ENCODE peak calls at places on chromosomes 2 and 18, in six cellular contexts. One of them, this sample, is unnamed.

GRCh38 chr2:239769574-239770145 is 255.5 kb downstream of the NDUFA10 start:
- DNase-seq in breast epithelium: no peak
- DNase-seq in GM23338: no peak
- DNase-seq in spleen: peak; percentile 66
- DNase-seq in HepG2: no peak
- DNase-seq in SK-N-MC: no peak
- DNase-seq in this sample: peak; percentile 58

GRCh38 chr2:182733572-182733971 is 17.5 kb downstream of the DNAJC10 start:
- DNase-seq in breast epithelium: no peak
- DNase-seq in GM23338: no peak
- DNase-seq in spleen: no peak
- DNase-seq in HepG2: no peak
- DNase-seq in SK-N-MC: no peak
- DNase-seq in this sample: no peak

GRCh38 chr2:171316220-171316619 is 117.6 kb downstream of the METTL8 start:
- DNase-seq in breast epithelium: no peak
- DNase-seq in GM23338: peak; percentile 89
- DNase-seq in spleen: no peak
- DNase-seq in HepG2: no peak
- DNase-seq in SK-N-MC: no peak
- DNase-seq in this sample: no peak

GRCh38 chr2:12035029-12035720 is 288.7 kb downstream of the LPIN1 start:
- DNase-seq in breast epithelium: no peak
- DNase-seq in GM23338: no peak
- DNase-seq in spleen: no peak
- DNase-seq in HepG2: no peak
- DNase-seq in SK-N-MC: no peak
- DNase-seq in this sample: no peak

GRCh38 chr2:160679686-160680085 is 186.1 kb upstream of the RBMS1 start:
- DNase-seq in breast epithelium: no peak
- DNase-seq in GM23338: no peak
- DNase-seq in spleen: no peak
- DNase-seq in HepG2: no peak
- DNase-seq in SK-N-MC: no peak
- DNase-seq in this sample: no peak

GRCh38 chr18:39969813-39970494 is 1985.1 kb upstream of the PIK3C3 start:
- DNase-seq in breast epithelium: no peak
- DNase-seq in GM23338: peak; percentile 10
- DNase-seq in spleen: no peak
- DNase-seq in HepG2: no peak
- DNase-seq in SK-N-MC: no peak
- DNase-seq in this sample: no peak

GRCh38 chr2:57893347-57893746 is 153.3 kb upstream of the VRK2 start:
- DNase-seq in breast epithelium: no peak
- DNase-seq in GM23338: no peak
- DNase-seq in spleen: no peak
- DNase-seq in HepG2: no peak
- DNase-seq in SK-N-MC: no peak
- DNase-seq in this sample: no peak

GRCh38 chr2:159051656-159052055 is 83.2 kb downstream of the TANC1 start:
- DNase-seq in breast epithelium: no peak
- DNase-seq in GM23338: no peak
- DNase-seq in spleen: no peak
- DNase-seq in HepG2: no peak
- DNase-seq in SK-N-MC: no peak
- DNase-seq in this sample: no peak

GRCh38 chr2:37601569-37601968 is 69.9 kb downstream of the CDC42EP3 start:
- DNase-seq in breast epithelium: no peak
- DNase-seq in GM23338: no peak
- DNase-seq in spleen: no peak
- DNase-seq in HepG2: no peak
- DNase-seq in SK-N-MC: no peak
- DNase-seq in this sample: no peak

GRCh38 chr2:112603731-112604130 is 19.3 kb downstream of the CHCHD5 start:
- DNase-seq in breast epithelium: no peak
- DNase-seq in GM23338: no peak
- DNase-seq in spleen: no peak
- DNase-seq in HepG2: no peak
- DNase-seq in SK-N-MC: no peak
- DNase-seq in this sample: no peak

GRCh38 chr2:159807183-159808037 is 9.4 kb upstream of the CD302 start:
- DNase-seq in breast epithelium: no peak
- DNase-seq in GM23338: peak; percentile 83
- DNase-seq in spleen: no peak
- DNase-seq in HepG2: peak; percentile 76
- DNase-seq in SK-N-MC: no peak
- DNase-seq in this sample: no peak

GRCh38 chr2:190963088-190963487 is 50.9 kb downstream of the STAT1 start:
- DNase-seq in breast epithelium: no peak
- DNase-seq in GM23338: no peak
- DNase-seq in spleen: no peak
- DNase-seq in HepG2: no peak
- DNase-seq in SK-N-MC: no peak
- DNase-seq in this sample: no peak

GRCh38 chr2:158269143-158269542 is 167.5 kb downstream of the UPP2 start:
- DNase-seq in breast epithelium: no peak
- DNase-seq in GM23338: no peak
- DNase-seq in spleen: no peak
- DNase-seq in HepG2: no peak
- DNase-seq in SK-N-MC: no peak
- DNase-seq in this sample: no peak

GRCh38 chr18:515838-516237 is 15.3 kb upstream of the COLEC12 start:
- DNase-seq in breast epithelium: no peak
- DNase-seq in GM23338: no peak
- DNase-seq in spleen: no peak
- DNase-seq in HepG2: no peak
- DNase-seq in SK-N-MC: no peak
- DNase-seq in this sample: no peak

GRCh38 chr18:518081-518480 is 17.6 kb upstream of the COLEC12 start:
- DNase-seq in breast epithelium: no peak
- DNase-seq in GM23338: no peak
- DNase-seq in spleen: no peak
- DNase-seq in HepG2: no peak
- DNase-seq in SK-N-MC: no peak
- DNase-seq in this sample: no peak

GRCh38 chr18:515156-515815 is 14.8 kb upstream of the COLEC12 start:
- DNase-seq in breast epithelium: no peak
- DNase-seq in GM23338: no peak
- DNase-seq in spleen: no peak
- DNase-seq in HepG2: no peak
- DNase-seq in SK-N-MC: no peak
- DNase-seq in this sample: no peak

GRCh38 chr18:513826-514530 is 13.5 kb upstream of the COLEC12 start:
- DNase-seq in breast epithelium: no peak
- DNase-seq in GM23338: no peak
- DNase-seq in spleen: no peak
- DNase-seq in HepG2: no peak
- DNase-seq in SK-N-MC: no peak
- DNase-seq in this sample: no peak

DNA sequence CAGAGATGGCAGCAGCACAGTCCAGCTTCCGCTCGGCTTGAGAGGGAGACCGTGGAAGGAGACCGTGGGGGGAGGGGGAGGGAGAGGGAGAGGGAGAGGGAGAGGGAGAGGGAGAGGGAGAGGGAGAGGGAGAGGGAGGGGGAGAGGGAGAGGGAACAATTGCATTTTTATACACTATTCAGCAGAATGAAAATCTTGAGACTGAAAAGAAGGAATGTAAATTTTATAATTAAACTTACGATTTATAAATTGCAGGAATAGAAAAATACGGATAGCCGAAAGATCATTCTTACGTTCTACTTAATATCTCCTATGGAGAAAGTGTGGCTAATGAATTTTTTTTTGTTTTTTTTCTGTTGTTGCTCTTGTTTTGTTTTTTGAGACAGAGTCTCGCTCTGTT is 12.5 kb upstream of the COLEC12 start:
- DNase-seq in breast epithelium: no peak
- DNase-seq in GM23338: no peak
- DNase-seq in spleen: no peak
- DNase-seq in HepG2: no peak
- DNase-seq in SK-N-MC: no peak
- DNase-seq in this sample: no peak
- TF ChIP-seq POLR2AphosphoS5 in breast epithelium: no peak
- TF ChIP-seq POLR2AphosphoS5 in GM23338: no peak
- TF ChIP-seq POLR2AphosphoS5 in spleen: no peak
- TF ChIP-seq POLR2AphosphoS5 in HepG2: no peak
- TF ChIP-seq POLR2AphosphoS5 in SK-N-MC: no peak
- TF ChIP-seq POLR2AphosphoS5 in this sample: no peak

DNA sequence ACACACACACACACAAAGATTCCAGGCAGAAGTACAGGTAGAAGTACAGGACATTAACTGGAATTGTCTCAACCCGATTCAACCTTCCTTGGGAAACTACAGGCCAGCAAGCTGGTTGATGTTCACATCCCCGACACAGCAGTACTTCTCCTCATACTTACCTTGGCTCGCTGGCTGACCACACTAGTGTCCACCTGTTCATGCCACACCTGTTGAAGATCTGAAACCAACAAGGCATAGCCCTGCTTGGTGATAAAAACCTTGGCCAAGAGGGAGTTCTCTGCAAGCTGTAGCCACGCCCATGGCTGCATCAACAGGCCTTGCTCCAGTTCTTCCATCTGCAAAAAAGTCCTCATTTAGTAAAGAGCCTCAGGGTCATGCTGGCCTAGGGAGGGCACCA is 2.6 kb downstream of the NHEJ1 start:
- DNase-seq in breast epithelium: no peak
- DNase-seq in GM23338: no peak
- DNase-seq in spleen: no peak
- DNase-seq in HepG2: no peak
- DNase-seq in SK-N-MC: no peak
- DNase-seq in this sample: no peak
- H3K4me3 ChIP-seq in breast epithelium: no peak overlapping the region
- H3K4me3 ChIP-seq in GM23338: no peak overlapping the region
- H3K4me3 ChIP-seq in spleen: no peak overlapping the region
- H3K4me3 ChIP-seq in HepG2: no peak overlapping the region
- H3K4me3 ChIP-seq in SK-N-MC: no peak overlapping the region
- H3K4me3 ChIP-seq in this sample: no peak overlapping the region

GRCh38 chr2:24860631-24861030 is 59.4 kb downstream of the ADCY3 start:
- DNase-seq in breast epithelium: no peak
- DNase-seq in GM23338: no peak
- DNase-seq in spleen: peak; percentile 53
- DNase-seq in HepG2: no peak
- DNase-seq in SK-N-MC: no peak
- DNase-seq in this sample: no peak
- H3K27ac ChIP-seq in breast epithelium: peak overlapping the region; percentile 71
- H3K27ac ChIP-seq in GM23338: no peak overlapping the region
- H3K27ac ChIP-seq in spleen: no peak overlapping the region
- H3K27ac ChIP-seq in HepG2: no peak overlapping the region
- H3K27ac ChIP-seq in SK-N-MC: no peak overlapping the region
- H3K27ac ChIP-seq in this sample: peak overlapping the region; percentile 45

GRCh38 chr2:55025082-55025481 is 25.2 kb downstream of the RTN4 start:
- DNase-seq in breast epithelium: no peak
- DNase-seq in GM23338: no peak
- DNase-seq in spleen: no peak
- DNase-seq in HepG2: no peak
- DNase-seq in SK-N-MC: no peak
- DNase-seq in this sample: no peak
- TF ChIP-seq POLR2AphosphoS5 in breast epithelium: no peak
- TF ChIP-seq POLR2AphosphoS5 in GM23338: no peak
- TF ChIP-seq POLR2AphosphoS5 in spleen: no peak
- TF ChIP-seq POLR2AphosphoS5 in HepG2: no peak
- TF ChIP-seq POLR2AphosphoS5 in SK-N-MC: no peak
- TF ChIP-seq POLR2AphosphoS5 in this sample: no peak

GRCh38 chr2:186485871-186486650 is at the start of gene ZC3H15:
- DNase-seq in breast epithelium: peak; percentile 95
- DNase-seq in GM23338: peak; percentile 96
- DNase-seq in spleen: peak; percentile 100
- DNase-seq in HepG2: peak; percentile 98
- DNase-seq in SK-N-MC: peak; percentile 79
- DNase-seq in this sample: peak; percentile 99
- H3K4me3 ChIP-seq in breast epithelium: peak within 1 kb of the TSS; percentile 61
- H3K4me3 ChIP-seq in GM23338: peak within 1 kb of the TSS; percentile 95
- H3K4me3 ChIP-seq in spleen: peak within 1 kb of the TSS; percentile 90
- H3K4me3 ChIP-seq in HepG2: peak within 1 kb of the TSS; percentile 91
- H3K4me3 ChIP-seq in SK-N-MC: peak within 1 kb of the TSS; percentile 99
- H3K4me3 ChIP-seq in this sample: peak within 1 kb of the TSS; percentile 61

This sample was measured in sigmoid colon.